ENCODE peak calls at places on chromosomes 7 and 10, in four cellular contexts. E, J, K and T are unnamed samples. For H3K4me1, the result is how much of the 10 kb centered on the place peaks cover.

GRCh38 chr7:156836443-156836842 is 56.5 kb downstream of the LMBR1 start:
- DNase-seq in E (no peak), K (no peak), J (no peak), T (no peak)

GRCh38 chr7:6448943-6449543 is 1.3 kb upstream of the DAGLB start:
- DNase-seq in E (no peak), K (no peak), J (no peak), T (peak)

GRCh38 chr7:5470167-5470532 is 46.5 kb upstream of the TNRC18 start:
- DNase-seq in E (no peak), J (no peak), K (no peak), T (no peak)

GRCh38 chr7:149310113-149310836 is 48.3 kb downstream of the ZNF783 start:
- DNase-seq in E (no peak), K (peak), J (no peak), T (no peak)

GRCh38 chr7:110877086-110877485 is 213.8 kb upstream of the LRRN3 start:
- DNase-seq in K (no peak), E (no peak), J (no peak), T (no peak)

GRCh38 chr7:157357129-157358040 is 20.6 kb downstream of the DNAJB6 start:
- DNase-seq in E (no peak), K (no peak), J (no peak), T (no peak)

GRCh38 chr10:69869291-69869841 is 67.7 kb downstream of the COL13A1 start:
- DNase-seq in J (no peak), E (peak), K (peak), T (peak)

GRCh38 chr10:126247454-126247975 is 140.8 kb downstream of the ADAM12 start:
- DNase-seq in E (peak), K (peak), J (peak), T (peak)

GRCh38 chr10:129768437-129769355 is 195.4 kb downstream of the EBF3 start:
- DNase-seq in J (no peak), E (peak), K (no peak), T (no peak)

GRCh38 chr10:17003151-17003550 is 126.5 kb downstream of the CUBN start:
- DNase-seq in K (peak), E (no peak), J (no peak), T (no peak)

GRCh38 chr10:11936389-11937152 is 106.0 kb downstream of the UPF2 start:
- DNase-seq in J (no peak), K (no peak), E (no peak), T (no peak)

GRCh38 chr7:111012799-111013675 is 77.9 kb upstream of the LRRN3 start:
- DNase-seq in J (no peak), E (no peak), K (peak), T (peak)

DNA sequence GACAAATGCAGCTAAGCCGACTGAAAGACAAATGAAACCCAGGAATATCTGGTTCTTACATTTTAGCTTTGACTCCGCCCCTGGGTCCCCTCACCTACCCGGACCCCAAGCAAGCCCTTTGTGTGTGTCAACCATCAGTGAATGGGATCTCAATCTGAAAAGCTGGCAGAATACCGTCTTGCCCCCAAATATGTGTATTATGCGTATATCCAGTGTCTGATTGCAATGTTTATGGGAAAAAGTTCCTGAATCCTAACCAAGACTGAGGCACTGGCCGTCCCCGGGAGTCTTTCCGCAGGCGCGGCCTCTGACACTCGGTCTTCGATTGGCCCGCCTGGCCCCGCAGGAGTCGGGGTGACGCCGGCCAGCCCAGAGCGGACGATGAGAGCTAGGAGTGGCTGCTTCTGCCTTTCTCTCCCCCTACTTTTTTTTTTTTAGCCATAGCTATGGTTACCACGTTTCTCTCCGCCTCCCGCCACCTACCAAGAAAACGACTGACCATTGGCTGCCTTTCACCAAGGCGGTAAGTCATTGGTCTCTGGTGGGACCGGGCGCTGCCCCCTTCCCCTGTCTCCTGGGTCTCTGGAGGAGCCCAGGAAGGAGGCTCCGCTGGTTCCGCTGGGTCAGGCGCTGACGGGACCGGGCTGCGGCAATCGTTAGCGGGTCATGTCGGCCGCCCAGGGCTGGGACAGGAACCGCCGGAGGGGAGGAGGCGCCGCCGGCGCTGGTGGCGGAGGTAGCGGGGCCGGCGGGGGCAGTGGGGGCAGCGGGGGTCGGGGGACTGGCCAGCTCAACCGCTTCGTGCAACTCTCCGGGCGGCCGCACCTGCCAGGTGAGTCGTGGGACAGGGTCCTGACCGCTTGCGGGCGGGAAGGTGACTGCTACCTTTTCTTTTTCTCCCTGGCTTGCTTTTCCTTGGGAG is at the start of gene KLHDC10:
- DNase-seq in J (peak), E (peak), K (peak), T (peak)
- TF ChIP-seq POLR2A in J (no peak), E (no peak), K (peak), T (peak)

GRCh38 chr7:128112018-128112780 is 81.0 kb upstream of the LRRC4 start:
- DNase-seq in E (no peak), J (peak), K (no peak), T (no peak)

GRCh38 chr7:128110641-128111365 is 79.6 kb upstream of the LRRC4 start:
- DNase-seq in E (no peak), J (peak), K (no peak), T (no peak)

GRCh38 chr7:128106840-128107239 is 75.6 kb upstream of the LRRC4 start:
- DNase-seq in K (no peak), J (peak), E (no peak), T (no peak)

GRCh38 chr7:128108129-128108528 is 76.9 kb upstream of the LRRC4 start:
- DNase-seq in K (no peak), J (peak), E (no peak), T (no peak)

DNA sequence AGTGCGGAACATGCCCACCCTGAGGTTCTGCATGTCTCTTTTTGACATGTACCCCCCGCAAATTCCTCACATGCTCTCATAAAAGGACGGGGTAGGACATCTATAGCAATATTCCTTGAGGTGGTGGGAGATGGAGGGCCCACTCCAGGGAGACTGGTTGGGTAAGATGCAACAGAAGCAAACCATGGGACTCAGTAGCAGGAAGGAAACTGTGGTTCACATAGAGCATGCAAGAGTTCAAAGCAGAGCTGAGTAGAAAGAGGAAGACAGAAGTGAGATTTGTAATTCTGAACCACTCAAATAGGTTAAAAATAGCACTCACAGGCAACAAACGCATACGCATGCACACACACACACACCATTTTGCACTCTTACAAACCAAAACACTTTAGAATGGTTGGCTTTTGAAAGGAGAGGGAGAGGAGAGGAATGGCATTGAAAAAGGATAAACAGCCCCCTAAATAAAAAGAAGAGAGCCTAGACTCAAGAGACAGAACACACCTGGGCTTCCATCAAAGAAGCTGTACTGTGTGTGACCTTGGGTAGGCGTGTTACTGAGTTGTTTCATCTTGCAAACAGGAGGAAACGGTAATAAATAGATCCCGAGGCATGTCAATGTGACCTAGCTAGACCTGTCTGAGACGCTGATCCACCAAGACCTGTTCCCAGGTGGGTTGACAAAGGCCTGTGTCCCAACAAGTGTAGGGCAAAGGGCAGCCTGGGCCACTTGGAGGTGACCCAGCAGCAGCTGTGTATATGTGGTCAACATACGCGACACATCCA is 77.6 kb upstream of the LRRC4 start:
- DNase-seq in J (peak), K (no peak), E (no peak), T (no peak)
- H3K4me1 ChIP-seq in J (under half), K (under half), E (under half), T (under half)

DNA sequence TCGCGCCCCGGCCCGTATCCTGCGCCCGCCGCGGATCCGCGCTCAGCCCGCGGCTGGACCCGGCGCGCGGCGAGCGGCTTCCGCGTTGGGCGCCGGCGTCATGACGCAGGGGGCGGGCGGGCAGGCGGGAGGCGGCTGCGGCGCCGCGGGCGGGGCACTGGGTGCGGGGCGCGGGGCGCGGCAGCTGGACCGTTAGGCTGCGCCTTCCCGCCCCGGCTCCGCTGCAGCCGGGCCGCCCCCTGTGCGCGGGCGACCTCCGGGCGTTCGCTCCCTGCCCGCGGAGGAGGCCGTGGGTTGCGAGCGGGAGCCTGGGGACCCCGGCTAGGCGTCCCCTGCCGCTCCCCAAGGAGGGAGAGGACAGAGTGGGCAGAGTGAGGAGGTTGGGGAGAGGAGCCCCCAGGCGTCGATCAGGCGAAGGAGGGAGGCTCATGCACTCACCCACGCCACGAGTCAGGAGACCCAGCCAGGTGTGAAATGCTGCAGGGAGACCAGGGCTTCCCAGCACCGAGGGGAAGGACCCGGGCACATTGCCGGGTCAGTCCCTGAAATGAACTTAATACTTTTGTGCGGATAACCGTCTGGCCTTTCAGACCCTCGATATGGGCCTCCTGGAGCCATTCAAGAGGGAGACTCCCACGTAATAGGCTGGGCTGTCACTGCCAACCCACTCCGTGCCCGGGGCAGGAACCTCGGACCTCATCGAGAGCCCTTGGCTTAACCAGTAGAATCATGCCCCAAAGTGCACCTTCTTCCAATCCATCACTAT is at the start of gene PIP4K2A:
- DNase-seq in J (peak), K (peak), E (peak), T (peak)
- TF ChIP-seq POLR2A in J (no peak), K (peak), E (no peak), T (peak)

GRCh38 chr10:14526326-14526725 is 195.6 kb upstream of the FRMD4A start:
- DNase-seq in K (no peak), E (no peak), J (no peak), T (no peak)
- H3K4me1 ChIP-seq in K (under half), E (under half), J (under half), T (under half)

GRCh38 chr7:139359366-139360209 is at the start of gene LUC7L2:
- DNase-seq in K (peak), E (peak), J (peak), T (peak)
- TF ChIP-seq POLR2A in K (peak), E (peak), J (peak), T (peak)

GRCh38 chr10:131979336-131979735 is 2.4 kb downstream of the BNIP3 start:
- DNase-seq in K (no peak), E (no peak), J (peak), T (no peak)
- H3K4me1 ChIP-seq in K (under half), E (under half), J (under half), T (under half)